ENCODE peak calls at places on chromosomes 7 and 10, in eight cellular contexts. F is fibroblast of mammary gland, M is GM13977, V is cerebellum, C is HEK293T, S is aorta, L is neuronal stem cell, G is GF-D8. K is an unnamed sample.
A peak's percentile ranks its signal among the peaks of the same experiment; 100 is the strongest.

GRCh38 chr7:49327155-49327554 is 402.8 kb downstream of the CDC14C start:
- DNase-seq in S (no peak), M (no peak), F (no peak), L (no peak), G (no peak), V (no peak), C (no peak), K (no peak)

GRCh38 chr7:93053946-93054943 is 63.5 kb downstream of the SAMD9 start:
- DNase-seq in G (no peak), S (no peak), C (no peak), M (no peak), L (no peak), F (no peak), V (no peak), K (no peak)

GRCh38 chr10:96374639-96374984 is 15.8 kb upstream of the OPALIN start:
- DNase-seq in S (no peak), L (no peak), C (no peak), G (no peak), F (no peak), V (no peak), M (no peak), K (no peak)

GRCh38 chr10:60343254-60343653 is 46.4 kb downstream of the ANK3 start:
- DNase-seq in G (no peak), C (no peak), F (no peak), V (no peak), S (no peak), L (no peak), M (no peak), K (no peak)

GRCh38 chr10:32056136-32057040 is at the start of gene KIF5B:
- DNase-seq in L (peak; percentile 87), S (peak; percentile 96), F (peak; percentile 79), G (peak; percentile 57), C (peak; percentile 90), V (peak; percentile 92), M (peak; percentile 96), K (no peak)

GRCh38 chr7:140042386-140042670 is 20.4 kb downstream of the PARP12 start:
- DNase-seq in V (no peak), C (no peak), M (no peak), F (no peak), L (no peak), S (no peak), G (no peak), K (no peak)

GRCh38 chr7:143931739-143932138 is 3.3 kb upstream of the OR2F2 start:
- DNase-seq in C (no peak), F (peak; percentile 27), M (no peak), S (no peak), G (no peak), L (no peak), V (no peak), K (no peak)

GRCh38 chr10:28177944-28178637 is 124.8 kb downstream of the MPP7 start:
- DNase-seq in F (peak; percentile 32), L (no peak), C (no peak), V (no peak), M (peak; percentile 9), G (no peak), S (no peak), K (no peak)

GRCh38 chr10:71128311-71129010 is 83.9 kb upstream of the UNC5B start:
- DNase-seq in C (no peak), F (peak; percentile 8), G (no peak), V (no peak), M (no peak), S (no peak), L (no peak), K (no peak)

GRCh38 chr10:108789911-108790310 is 1133.4 kb downstream of the XPNPEP1 start:
- DNase-seq in F (peak; percentile 88), M (no peak), S (no peak), V (no peak), L (no peak), G (no peak), C (no peak), K (no peak)

GRCh38 chr10:15352818-15353217 is 18.3 kb downstream of the FAM171A1 start:
- DNase-seq in C (no peak), M (no peak), F (no peak), L (no peak), V (no peak), G (no peak), S (no peak), K (no peak)

GRCh38 chr7:130895006-130895750 is 161.2 kb upstream of the KLF14 start:
- DNase-seq in L (no peak), F (peak; percentile 12), M (no peak), C (no peak), G (no peak), V (no peak), S (no peak), K (no peak)

GRCh38 chr7:103540986-103541385 is 95.0 kb upstream of the SLC26A5 start:
- DNase-seq in G (no peak), M (no peak), V (peak; percentile 91), L (no peak), S (peak; percentile 94), C (no peak), F (no peak), K (no peak)

GRCh38 chr7:134374791-134375190 is 58.1 kb upstream of the SLC35B4 start:
- DNase-seq in V (no peak), F (no peak), C (no peak), G (no peak), L (no peak), S (no peak), M (no peak), K (no peak)

GRCh38 chr7:45702751-45703150 is 128.6 kb downstream of the ADCY1 start:
- DNase-seq in G (no peak), C (no peak), S (no peak), V (no peak), L (no peak), M (no peak), F (no peak), K (no peak)

GRCh38 chr7:127594490-127594889 is 954 bp downstream of the FSCN3 start:
- DNase-seq in C (no peak), F (no peak), M (no peak), L (no peak), V (no peak), S (no peak), G (peak; percentile 89), K (peak; percentile 74)

GRCh38 chr7:80622531-80622930 is 15.9 kb upstream of the CD36 start:
- DNase-seq in L (no peak), F (peak; percentile 67), M (no peak), C (no peak), V (no peak), S (no peak), G (no peak), K (no peak)

GRCh38 chr7:111560773-111561658 is 1.3 kb downstream of the IMMP2L start:
- DNase-seq in M (peak; percentile 5), F (peak; percentile 44), S (no peak), V (peak; percentile 7), L (no peak), G (no peak), C (no peak), K (no peak)

GRCh38 chr10:128040096-128040495 is 86.1 kb downstream of the MKI67 start:
- DNase-seq in S (peak; percentile 53), C (no peak), V (no peak), G (no peak), F (no peak), M (no peak), L (no peak), K (no peak)

GRCh38 chr10:6141296-6142151 is 52.7 kb downstream of the RBM17 start:
- DNase-seq in S (peak; percentile 83), M (peak; percentile 83), G (no peak), L (no peak), F (peak; percentile 97), V (no peak), C (no peak), K (peak; percentile 29)

GRCh38 chr7:158324397-158325360 is 262.9 kb downstream of the PTPRN2 start:
- DNase-seq in V (no peak), G (no peak), F (no peak), C (no peak), M (no peak), L (no peak), S (no peak), K (no peak)

GRCh38 chr10:78579995-78580394 is 488.8 kb upstream of the ZMIZ1 start:
- DNase-seq in M (no peak), C (no peak), V (peak; percentile 86), F (no peak), G (no peak), L (peak; percentile 24), S (no peak), K (no peak)

GRCh38 chr7:91973632-91974031 is 33.0 kb downstream of the AKAP9 start:
- DNase-seq in C (no peak), S (no peak), V (no peak), G (no peak), L (no peak), F (no peak), M (no peak), K (no peak)

GRCh38 chr7:2126621-2127020 is 106.1 kb downstream of the MAD1L1 start:
- DNase-seq in L (no peak), M (no peak), V (no peak), F (no peak), S (no peak), G (no peak), C (no peak), K (no peak)

GRCh38 chr10:13095094-13095493 is 4.9 kb upstream of the OPTN start:
- DNase-seq in F (no peak), M (no peak), L (no peak), V (no peak), C (no peak), S (no peak), G (no peak), K (no peak)

GRCh38 chr10:124264711-124265390 is 153.9 kb downstream of the OAT start:
- DNase-seq in F (no peak), L (no peak), S (peak; percentile 67), C (no peak), M (no peak), G (no peak), V (no peak), K (no peak)

GRCh38 chr10:102230264-102230860 is 4.3 kb downstream of the ELOVL3 start:
- DNase-seq in G (no peak), F (peak; percentile 68), L (peak; percentile 75), S (peak; percentile 87), V (no peak), C (peak; percentile 79), M (peak; percentile 51), K (no peak)

GRCh38 chr7:84799131-84799530 is 387.7 kb downstream of the SEMA3D start:
- DNase-seq in V (no peak), C (no peak), M (no peak), G (no peak), F (no peak), L (no peak), S (no peak), K (no peak)

GRCh38 chr10:47358457-47358856 is 10.3 kb downstream of the RBP3 start:
- DNase-seq in F (no peak), M (no peak), V (peak; percentile 65), S (peak; percentile 36), G (no peak), C (no peak), L (no peak), K (no peak)

GRCh38 chr10:29656451-29656992 is 21.8 kb upstream of the SVIL start:
- DNase-seq in G (no peak), C (no peak), M (no peak), L (no peak), F (no peak), S (no peak), V (no peak), K (no peak)

GRCh38 chr7:151032936-151033863 is 5.0 kb downstream of the ABCB8 start:
- DNase-seq in C (no peak), F (no peak), S (no peak), M (no peak), L (no peak), V (no peak), G (no peak), K (no peak)

GRCh38 chr7:2873686-2874551 is 29.8 kb upstream of the GNA12 start:
- DNase-seq in G (no peak), V (no peak), F (peak; percentile 96), C (peak; percentile 37), M (no peak), L (no peak), S (no peak), K (no peak)

GRCh38 chr7:36752026-36752735 is 27.9 kb upstream of the AOAH start:
- DNase-seq in G (no peak), M (no peak), S (no peak), C (no peak), V (no peak), L (no peak), F (no peak), K (no peak)

GRCh38 chr10:35329520-35329919 is 6.8 kb upstream of the CCNY start:
- DNase-seq in M (no peak), C (no peak), G (no peak), S (peak; percentile 34), V (no peak), F (no peak), L (no peak), K (no peak)

K was measured in SIG-M5.